ENCODE peak calls at places on chromosomes 16 and 17, in eight cellular contexts. One of them, this sample, is unnamed.

GRCh38 chr16:85334718-85335583 is 222.7 kb upstream of the CIBAR2 start:
- DNase-seq in AG04449: no peak
- DNase-seq in cardiac fibroblast: no peak
- DNase-seq in PC-3: peak
- DNase-seq in astrocyte of the spinal cord: no peak
- DNase-seq in AG10803: no peak
- DNase-seq in keratinocyte: no peak
- DNase-seq in astrocyte of the cerebellum: no peak
- DNase-seq in this sample: no peak

GRCh38 chr17:50575581-50576210 is 15.2 kb downstream of the CACNA1G start:
- DNase-seq in astrocyte of the cerebellum: no peak
- DNase-seq in astrocyte of the spinal cord: no peak
- DNase-seq in keratinocyte: no peak
- DNase-seq in cardiac fibroblast: no peak
- DNase-seq in PC-3: no peak
- DNase-seq in AG04449: no peak
- DNase-seq in AG10803: no peak
- DNase-seq in this sample: no peak

GRCh38 chr16:28931801-28932225 is at the start of gene CD19:
- DNase-seq in cardiac fibroblast: no peak
- DNase-seq in astrocyte of the spinal cord: no peak
- DNase-seq in keratinocyte: no peak
- DNase-seq in astrocyte of the cerebellum: no peak
- DNase-seq in AG04449: no peak
- DNase-seq in PC-3: no peak
- DNase-seq in AG10803: no peak
- DNase-seq in this sample: no peak

GRCh38 chr17:8359769-8360168 is 16.7 kb downstream of the KRABD2 start:
- DNase-seq in AG10803: peak
- DNase-seq in cardiac fibroblast: peak
- DNase-seq in astrocyte of the cerebellum: no peak
- DNase-seq in keratinocyte: no peak
- DNase-seq in AG04449: no peak
- DNase-seq in astrocyte of the spinal cord: peak
- DNase-seq in PC-3: peak
- DNase-seq in this sample: no peak

GRCh38 chr16:29775742-29776408 is 2.2 kb upstream of the ZG16 start:
- DNase-seq in keratinocyte: no peak
- DNase-seq in AG10803: no peak
- DNase-seq in PC-3: peak
- DNase-seq in astrocyte of the cerebellum: no peak
- DNase-seq in cardiac fibroblast: peak
- DNase-seq in astrocyte of the spinal cord: no peak
- DNase-seq in AG04449: no peak
- DNase-seq in this sample: no peak

GRCh38 chr17:70332811-70333210 is 163.5 kb downstream of the KCNJ2 start:
- DNase-seq in cardiac fibroblast: no peak
- DNase-seq in AG10803: no peak
- DNase-seq in AG04449: no peak
- DNase-seq in PC-3: no peak
- DNase-seq in keratinocyte: no peak
- DNase-seq in astrocyte of the cerebellum: no peak
- DNase-seq in astrocyte of the spinal cord: no peak
- DNase-seq in this sample: no peak

GRCh38 chr17:17822189-17822978 is 14.4 kb downstream of the SREBF1 start:
- DNase-seq in astrocyte of the spinal cord: peak
- DNase-seq in keratinocyte: no peak
- DNase-seq in AG04449: no peak
- DNase-seq in PC-3: no peak
- DNase-seq in AG10803: peak
- DNase-seq in astrocyte of the cerebellum: peak
- DNase-seq in cardiac fibroblast: peak
- DNase-seq in this sample: peak

GRCh38 chr16:46857261-46857962 is 26.4 kb upstream of the C16orf87 start:
- DNase-seq in astrocyte of the spinal cord: peak
- DNase-seq in keratinocyte: no peak
- DNase-seq in AG10803: peak
- DNase-seq in PC-3: peak
- DNase-seq in cardiac fibroblast: peak
- DNase-seq in AG04449: no peak
- DNase-seq in astrocyte of the cerebellum: peak
- DNase-seq in this sample: no peak

GRCh38 chr16:30359871-30360170 is 4.7 kb upstream of the CD2BP2 start:
- DNase-seq in keratinocyte: no peak
- DNase-seq in astrocyte of the spinal cord: no peak
- DNase-seq in AG04449: no peak
- DNase-seq in astrocyte of the cerebellum: no peak
- DNase-seq in AG10803: no peak
- DNase-seq in PC-3: no peak
- DNase-seq in cardiac fibroblast: no peak
- DNase-seq in this sample: no peak

GRCh38 chr17:67557921-67558320 is 159.8 kb upstream of the NOL11 start:
- DNase-seq in AG10803: peak
- DNase-seq in cardiac fibroblast: no peak
- DNase-seq in AG04449: peak
- DNase-seq in keratinocyte: no peak
- DNase-seq in PC-3: no peak
- DNase-seq in astrocyte of the cerebellum: no peak
- DNase-seq in astrocyte of the spinal cord: peak
- DNase-seq in this sample: peak

DNA sequence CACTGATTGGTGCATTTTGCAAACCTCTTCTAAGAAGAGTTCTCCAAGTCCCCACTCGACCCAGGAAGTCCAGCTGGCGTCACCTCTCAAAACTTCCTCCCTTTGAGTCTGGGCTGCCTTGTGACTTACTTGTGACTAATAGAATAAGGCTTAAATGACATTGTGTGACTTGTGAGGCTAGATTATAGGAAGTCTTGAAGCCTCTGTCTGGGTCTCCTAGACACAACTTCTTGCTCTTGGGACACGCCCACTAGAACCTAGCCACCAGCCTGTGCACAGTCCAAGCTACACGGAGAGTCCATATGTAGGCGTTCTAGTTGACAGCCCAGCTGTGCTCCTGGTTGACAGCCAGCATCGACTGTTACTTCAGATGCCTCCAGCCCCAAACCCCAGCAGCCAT is 66.7 kb upstream of the TANC2 start:
- DNase-seq in AG10803: no peak
- DNase-seq in keratinocyte: no peak
- DNase-seq in astrocyte of the spinal cord: no peak
- DNase-seq in PC-3: no peak
- DNase-seq in AG04449: no peak
- DNase-seq in astrocyte of the cerebellum: no peak
- DNase-seq in cardiac fibroblast: no peak
- DNase-seq in this sample: no peak
- TF ChIP-seq CTCF in AG10803: no peak
- TF ChIP-seq CTCF in keratinocyte: no peak
- TF ChIP-seq CTCF in astrocyte of the spinal cord: no peak
- TF ChIP-seq CTCF in PC-3: no peak
- TF ChIP-seq CTCF in AG04449: no peak
- TF ChIP-seq CTCF in astrocyte of the cerebellum: no peak
- TF ChIP-seq CTCF in cardiac fibroblast: no peak
- TF ChIP-seq CTCF in this sample: no peak

GRCh38 chr16:11978080-11978479 is 1.5 kb downstream of the SNX29 start:
- DNase-seq in astrocyte of the spinal cord: no peak
- DNase-seq in astrocyte of the cerebellum: no peak
- DNase-seq in PC-3: no peak
- DNase-seq in AG10803: no peak
- DNase-seq in cardiac fibroblast: no peak
- DNase-seq in AG04449: no peak
- DNase-seq in keratinocyte: no peak
- DNase-seq in this sample: no peak
- H3K4me3 ChIP-seq in astrocyte of the spinal cord: no peak
- H3K4me3 ChIP-seq in astrocyte of the cerebellum: peak
- H3K4me3 ChIP-seq in PC-3: peak
- H3K4me3 ChIP-seq in AG10803: peak
- H3K4me3 ChIP-seq in cardiac fibroblast: peak
- H3K4me3 ChIP-seq in AG04449: peak
- H3K4me3 ChIP-seq in keratinocyte: no peak
- H3K4me3 ChIP-seq in this sample: peak

DNA sequence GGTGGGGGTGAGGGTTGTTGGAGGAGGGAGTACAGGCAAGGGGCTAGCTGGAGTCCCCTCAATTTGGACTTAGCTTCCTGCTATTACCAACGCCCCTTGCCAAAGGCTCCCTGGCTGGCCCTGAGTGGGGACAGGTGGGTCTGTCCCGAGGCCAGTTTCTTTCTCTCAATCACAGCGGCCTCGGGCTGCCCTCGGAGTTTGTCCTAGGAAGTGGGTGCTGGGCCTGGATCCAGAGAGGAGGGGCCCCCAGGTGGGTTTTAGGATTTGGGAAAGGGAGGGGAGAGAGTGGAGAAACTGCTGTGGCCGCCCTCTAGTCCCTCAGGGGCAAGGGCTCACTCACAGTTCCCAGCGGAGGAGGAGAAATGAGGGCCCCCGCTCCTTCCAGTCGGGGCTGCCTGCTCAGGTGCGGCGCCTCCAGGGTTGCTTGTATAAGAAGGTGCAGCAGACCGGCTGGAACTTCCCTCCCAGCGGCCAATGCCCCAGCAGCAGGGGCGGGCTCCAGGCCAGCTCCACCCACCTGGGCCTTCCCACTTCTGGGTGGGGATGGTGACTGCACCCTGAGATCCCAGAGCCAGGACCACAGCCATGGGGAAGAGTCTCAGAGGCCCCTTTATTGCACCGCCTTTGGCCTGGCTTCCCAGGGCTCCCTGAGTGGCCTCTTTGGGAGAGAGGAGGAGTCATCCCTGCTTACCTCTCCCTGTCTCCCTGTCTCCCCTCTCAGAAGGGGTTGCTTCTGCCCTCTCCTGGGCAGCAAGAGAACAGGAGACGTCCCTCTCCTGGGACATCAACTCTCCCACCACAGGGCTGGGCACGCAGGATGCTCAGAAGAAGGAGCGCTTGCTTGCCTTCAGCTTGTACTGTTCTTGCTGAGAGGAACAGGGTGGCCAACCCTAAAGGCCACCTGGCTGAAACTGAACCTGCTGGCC is 112.0 kb upstream of the SMURF2 start:
- DNase-seq in AG10803: peak
- DNase-seq in keratinocyte: no peak
- DNase-seq in AG04449: no peak
- DNase-seq in astrocyte of the spinal cord: peak
- DNase-seq in cardiac fibroblast: peak
- DNase-seq in PC-3: peak
- DNase-seq in astrocyte of the cerebellum: peak
- DNase-seq in this sample: peak
- TF ChIP-seq CTCF in AG10803: peak
- TF ChIP-seq CTCF in keratinocyte: peak
- TF ChIP-seq CTCF in AG04449: peak
- TF ChIP-seq CTCF in astrocyte of the spinal cord: peak
- TF ChIP-seq CTCF in cardiac fibroblast: peak
- TF ChIP-seq CTCF in PC-3: peak
- TF ChIP-seq CTCF in astrocyte of the cerebellum: peak
- TF ChIP-seq CTCF in this sample: peak

GRCh38 chr17:38742431-38743308 is 5.5 kb downstream of the PCGF2 start:
- DNase-seq in astrocyte of the spinal cord: peak
- DNase-seq in cardiac fibroblast: peak
- DNase-seq in AG04449: no peak
- DNase-seq in astrocyte of the cerebellum: peak
- DNase-seq in keratinocyte: no peak
- DNase-seq in PC-3: no peak
- DNase-seq in AG10803: peak
- DNase-seq in this sample: no peak
- H3K4me3 ChIP-seq in astrocyte of the spinal cord: no peak
- H3K4me3 ChIP-seq in cardiac fibroblast: no peak
- H3K4me3 ChIP-seq in AG04449: no peak
- H3K4me3 ChIP-seq in astrocyte of the cerebellum: no peak
- H3K4me3 ChIP-seq in keratinocyte: no peak
- H3K4me3 ChIP-seq in PC-3: no peak
- H3K4me3 ChIP-seq in AG10803: no peak
- H3K4me3 ChIP-seq in this sample: no peak

This sample was measured in AG09309.